ENCODE peak calls at places on chromosomes 7 and 10, in seven cellular contexts. T is transverse colon, Z is endothelial cell of umbilical vein, P is vagina, Q is stomach, M is Panc1, H is spleen. S is an unnamed sample.
A peak's percentile ranks its signal among the peaks of the same experiment; 100 is the strongest.

GRCh38 chr10:12844796-12845524 is 156.6 kb downstream of the CCDC3 start:
- DNase-seq in P (no peak), T (no peak), H (no peak), M (peak; percentile 25), Z (peak; percentile 98), Q (no peak), S (peak; percentile 11)

GRCh38 chr10:79266543-79267312 is 80.5 kb upstream of the PPIF start:
- DNase-seq in H (no peak), Q (peak; percentile 47), P (no peak), M (no peak), Z (peak; percentile 92), T (peak; percentile 67), S (no peak)

GRCh38 chr10:108412323-108412722 is 1247.8 kb upstream of the SORCS1 start:
- DNase-seq in M (no peak), H (no peak), T (no peak), Z (no peak), P (no peak), Q (no peak), S (no peak)

GRCh38 chr7:14009453-14010418 is 20.3 kb upstream of the ETV1 start:
- DNase-seq in Q (no peak), H (no peak), P (no peak), Z (no peak), T (no peak), M (no peak), S (no peak)

GRCh38 chr7:228610-229009 is 36.2 kb downstream of the FAM20C start:
- DNase-seq in T (no peak), P (no peak), Z (no peak), Q (no peak), H (no peak), M (no peak), S (no peak)

GRCh38 chr7:145169908-145170307 is 334.1 kb upstream of the TPK1 start:
- DNase-seq in M (no peak), P (no peak), T (no peak), Z (no peak), H (no peak), Q (no peak), S (peak; percentile 4)

GRCh38 chr7:121138262-121138933 is 149.9 kb downstream of the CPED1 start:
- DNase-seq in Z (no peak), T (peak; percentile 14), H (no peak), Q (no peak), M (peak; percentile 15), P (no peak), S (no peak)

GRCh38 chr7:116357776-116358670 is 141.5 kb upstream of the CAV2 start:
- DNase-seq in H (no peak), P (no peak), Q (no peak), M (no peak), Z (peak; percentile 80), T (no peak), S (no peak)

GRCh38 chr7:48563334-48563733 is 361.0 kb upstream of the CDC14C start:
- DNase-seq in Z (no peak), H (no peak), T (no peak), M (no peak), Q (no peak), P (no peak), S (no peak)

GRCh38 chr10:99945286-99945685 is 64.5 kb downstream of the DNMBP start:
- DNase-seq in M (no peak), T (no peak), P (no peak), Q (peak; percentile 55), Z (peak; percentile 88), H (no peak), S (no peak)

GRCh38 chr10:104322416-104322782 is 15.9 kb downstream of the ITPRIP start:
- DNase-seq in H (peak; percentile 88), Q (no peak), P (no peak), T (peak; percentile 47), Z (no peak), M (no peak), S (peak; percentile 50)

GRCh38 chr7:31526882-31527281 is 13.0 kb downstream of the ITPRID1 start:
- DNase-seq in Z (no peak), Q (no peak), M (no peak), T (no peak), H (no peak), P (no peak), S (no peak)

GRCh38 chr10:124636271-124636993 is 107.7 kb downstream of the FAM53B start:
- DNase-seq in Q (no peak), H (peak; percentile 84), T (no peak), P (no peak), Z (no peak), M (no peak), S (no peak)

GRCh38 chr7:13532028-13532753 is 457.3 kb downstream of the ETV1 start:
- DNase-seq in T (no peak), Q (no peak), M (no peak), P (no peak), Z (no peak), H (no peak), S (peak; percentile 1)

GRCh38 chr10:78815702-78816334 is 252.9 kb upstream of the ZMIZ1 start:
- DNase-seq in Q (no peak), Z (no peak), P (no peak), T (no peak), M (no peak), H (no peak), S (no peak)

GRCh38 chr7:107980171-107980570 is 22.8 kb downstream of the LAMB1 start:
- DNase-seq in M (no peak), P (no peak), H (no peak), Z (no peak), Q (no peak), T (no peak), S (no peak)

GRCh38 chr10:43396061-43396927 is 12.7 kb downstream of the HNRNPF start:
- DNase-seq in Q (peak; percentile 86), H (peak; percentile 95), Z (peak; percentile 67), M (no peak), P (no peak), T (peak; percentile 85), S (peak; percentile 96)

GRCh38 chr7:36202347-36202896 is 49.4 kb downstream of the EEPD1 start:
- DNase-seq in H (no peak), M (no peak), T (no peak), Q (no peak), P (no peak), Z (no peak), S (peak; percentile 57)

GRCh38 chr10:103475437-103475836 is 3.6 kb downstream of the CALHM3 start:
- DNase-seq in P (no peak), H (no peak), M (no peak), Q (no peak), T (no peak), Z (no peak), S (no peak)

GRCh38 chr7:32393861-32394260 is 96.3 kb downstream of the LSM5 start:
- DNase-seq in M (no peak), Q (no peak), T (no peak), P (no peak), H (no peak), Z (no peak), S (no peak)

DNA sequence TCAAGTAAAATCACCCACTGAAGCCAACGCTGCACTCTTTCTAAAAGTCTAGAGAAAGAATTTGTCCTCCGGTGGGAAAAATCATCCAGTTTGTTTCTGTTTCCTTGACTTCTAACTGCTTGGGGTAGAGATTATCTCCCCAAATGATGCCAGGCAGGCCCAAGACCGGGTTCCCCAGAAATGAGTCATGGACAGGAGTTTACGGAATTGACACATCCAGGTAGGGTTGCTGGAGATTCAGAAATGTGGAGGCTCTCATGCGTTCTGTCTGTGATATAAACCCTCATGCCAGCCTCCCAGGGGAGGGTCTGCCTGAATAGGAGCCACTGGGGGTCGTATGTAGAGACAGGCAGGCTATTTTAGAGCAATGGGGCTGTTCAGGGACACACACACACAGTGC is 230.9 kb downstream of the TCERG1L start:
- DNase-seq in M (no peak), H (no peak), P (no peak), T (no peak), Q (no peak), Z (no peak), S (no peak)
- H3K9me3 ChIP-seq in M (no peaks in the 10 kb centered on the region), H (no peaks in the 10 kb centered on the region), P (no peaks in the 10 kb centered on the region), T (no peaks in the 10 kb centered on the region), Q (no peaks in the 10 kb centered on the region), Z (peaks cover 12% of the 10 kb centered on the region), S (no peaks in the 10 kb centered on the region)

DNA sequence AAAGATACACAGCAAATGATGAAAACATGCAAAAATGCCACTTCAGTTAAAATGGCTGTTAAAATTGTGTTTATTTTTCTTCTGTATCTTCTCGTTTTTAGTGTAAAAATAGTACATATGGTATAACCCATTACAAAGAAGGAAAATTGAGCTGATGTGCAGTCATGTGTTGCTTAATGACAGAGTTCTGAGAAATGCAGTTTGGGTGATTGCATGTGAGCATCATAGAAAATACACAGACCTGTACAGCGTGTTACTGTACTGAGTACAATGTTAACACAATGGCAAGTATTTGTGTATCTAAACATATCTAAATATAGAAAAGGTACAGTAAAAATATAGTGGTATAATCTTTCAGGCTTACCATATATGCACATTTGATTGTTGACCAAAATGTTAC is 7.3 kb downstream of the DMTF1 start:
- DNase-seq in H (no peak), P (no peak), T (no peak), M (no peak), Z (no peak), Q (no peak), S (no peak)
- TF ChIP-seq POLR2AphosphoS5 in H (no peak), P (no peak), T (no peak), M (no peak), Z (no peak), Q (no peak), S (no peak)

GRCh38 chr7:154676422-154677073 is 326.4 kb downstream of the PAXIP1 start:
- DNase-seq in H (no peak), Q (peak; percentile 72), M (no peak), Z (no peak), T (peak; percentile 87), P (no peak), S (no peak)
- H3K9me3 ChIP-seq in H (peaks cover 18% of the 10 kb centered on the region), Q (no peaks in the 10 kb centered on the region), M (no peaks in the 10 kb centered on the region), Z (peaks cover 8% of the 10 kb centered on the region), T (no peaks in the 10 kb centered on the region), P (no peaks in the 10 kb centered on the region), S (peaks cover 7% of the 10 kb centered on the region)

GRCh38 chr7:26855421-26855820 is 9.0 kb downstream of the SKAP2 start:
- DNase-seq in Z (peak; percentile 63), P (no peak), H (no peak), M (no peak), Q (no peak), T (no peak), S (no peak)

GRCh38 chr7:26857170-26857533 is 7.2 kb downstream of the SKAP2 start:
- DNase-seq in Q (no peak), M (no peak), Z (no peak), P (no peak), H (no peak), T (no peak), S (no peak)

GRCh38 chr7:26856481-26856880 is 7.9 kb downstream of the SKAP2 start:
- DNase-seq in T (no peak), Z (peak; percentile 76), M (no peak), Q (no peak), H (no peak), P (no peak), S (no peak)

GRCh38 chr7:26854932-26855331 is 9.5 kb downstream of the SKAP2 start:
- DNase-seq in Z (peak; percentile 60), H (no peak), P (no peak), M (no peak), T (no peak), Q (no peak), S (no peak)

DNA sequence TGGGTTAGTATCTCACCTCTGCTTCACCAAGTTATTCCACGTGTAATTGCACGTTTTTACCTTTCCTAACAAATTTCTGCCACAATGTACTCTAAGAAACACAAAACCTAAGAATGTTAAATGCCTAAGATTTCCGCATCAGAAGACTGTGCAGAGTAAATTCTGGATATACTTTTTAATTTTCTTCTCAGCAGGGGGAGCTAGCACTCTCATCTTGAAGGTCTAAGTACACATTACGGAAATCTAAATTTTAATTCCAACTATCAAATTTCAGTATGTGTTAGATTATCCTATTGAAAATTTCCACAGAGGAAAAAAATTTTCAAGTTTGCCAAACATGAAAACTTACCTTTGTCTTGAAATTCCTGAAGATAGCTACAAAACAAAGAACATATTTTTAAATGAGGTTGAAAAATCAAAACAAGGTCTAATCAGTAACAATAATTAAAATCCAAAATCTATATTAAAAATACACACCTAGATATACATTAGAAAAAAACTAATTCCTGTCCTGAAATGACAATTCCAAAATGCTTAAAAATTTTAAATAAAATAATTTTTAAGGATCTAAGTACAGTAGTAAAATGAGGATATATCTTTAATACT is 10.5 kb downstream of the SKAP2 start:
- DNase-seq in P (no peak), M (no peak), Q (no peak), T (no peak), Z (peak; percentile 69), H (no peak), S (peak; percentile 20)
- TF ChIP-seq POLR2AphosphoS5 in P (no peak), M (no peak), Q (no peak), T (no peak), Z (no peak), H (no peak), S (no peak)